ENCODE peak calls at places on chromosomes 7 and 10, in ten cellular contexts. One of them, this sample, is unnamed.

GRCh38 chr10:61643316-61643751 is 19.4 kb upstream of the CABCOCO1 start:
- DNase-seq in CD4-positive, CD25-positive, alpha-beta regulatory T cell: no peak
- DNase-seq in KBM-7: no peak
- DNase-seq in WTC11: no peak
- DNase-seq in left ventricle myocardium superior: no peak
- DNase-seq in heart left ventricle: no peak
- DNase-seq in H9: no peak
- DNase-seq in NCI-H510A treated with DMSO at 0.1 percent for 48 hours: no peak
- DNase-seq in fibroblast of lung: peak
- DNase-seq in stimulated activated naive CD4-positive, alpha-beta T cell: no peak
- DNase-seq in this sample: no peak

GRCh38 chr10:18607503-18607902 is 43.9 kb downstream of the NSUN6 start:
- DNase-seq in WTC11: no peak
- DNase-seq in KBM-7: no peak
- DNase-seq in left ventricle myocardium superior: no peak
- DNase-seq in H9: no peak
- DNase-seq in fibroblast of lung: peak
- DNase-seq in stimulated activated naive CD4-positive, alpha-beta T cell: no peak
- DNase-seq in NCI-H510A treated with DMSO at 0.1 percent for 48 hours: peak
- DNase-seq in heart left ventricle: no peak
- DNase-seq in CD4-positive, CD25-positive, alpha-beta regulatory T cell: no peak
- DNase-seq in this sample: peak

GRCh38 chr7:75723444-75723843 is 15.3 kb downstream of the HIP1 start:
- DNase-seq in H9: no peak
- DNase-seq in fibroblast of lung: no peak
- DNase-seq in NCI-H510A treated with DMSO at 0.1 percent for 48 hours: no peak
- DNase-seq in WTC11: no peak
- DNase-seq in heart left ventricle: no peak
- DNase-seq in CD4-positive, CD25-positive, alpha-beta regulatory T cell: no peak
- DNase-seq in left ventricle myocardium superior: no peak
- DNase-seq in KBM-7: no peak
- DNase-seq in stimulated activated naive CD4-positive, alpha-beta T cell: no peak
- DNase-seq in this sample: no peak

GRCh38 chr7:83633516-83633915 is 15.4 kb downstream of the SEMA3E start:
- DNase-seq in KBM-7: no peak
- DNase-seq in NCI-H510A treated with DMSO at 0.1 percent for 48 hours: no peak
- DNase-seq in heart left ventricle: no peak
- DNase-seq in WTC11: no peak
- DNase-seq in left ventricle myocardium superior: no peak
- DNase-seq in CD4-positive, CD25-positive, alpha-beta regulatory T cell: no peak
- DNase-seq in stimulated activated naive CD4-positive, alpha-beta T cell: no peak
- DNase-seq in H9: no peak
- DNase-seq in fibroblast of lung: no peak
- DNase-seq in this sample: no peak

GRCh38 chr7:27156901-27157716 is 634 bp upstream of the HOXA7 start:
- DNase-seq in stimulated activated naive CD4-positive, alpha-beta T cell: no peak
- DNase-seq in KBM-7: peak
- DNase-seq in NCI-H510A treated with DMSO at 0.1 percent for 48 hours: no peak
- DNase-seq in heart left ventricle: peak
- DNase-seq in left ventricle myocardium superior: no peak
- DNase-seq in H9: peak
- DNase-seq in WTC11: no peak
- DNase-seq in fibroblast of lung: no peak
- DNase-seq in CD4-positive, CD25-positive, alpha-beta regulatory T cell: no peak
- DNase-seq in this sample: no peak

GRCh38 chr10:86918022-86918471 is 39.4 kb downstream of the MMRN2 start:
- DNase-seq in heart left ventricle: no peak
- DNase-seq in CD4-positive, CD25-positive, alpha-beta regulatory T cell: no peak
- DNase-seq in KBM-7: no peak
- DNase-seq in left ventricle myocardium superior: no peak
- DNase-seq in H9: no peak
- DNase-seq in WTC11: no peak
- DNase-seq in fibroblast of lung: peak
- DNase-seq in stimulated activated naive CD4-positive, alpha-beta T cell: no peak
- DNase-seq in NCI-H510A treated with DMSO at 0.1 percent for 48 hours: no peak
- DNase-seq in this sample: no peak

GRCh38 chr7:75867390-75867717 is 11.5 kb upstream of the RHBDD2 start:
- DNase-seq in fibroblast of lung: peak
- DNase-seq in CD4-positive, CD25-positive, alpha-beta regulatory T cell: no peak
- DNase-seq in stimulated activated naive CD4-positive, alpha-beta T cell: no peak
- DNase-seq in H9: no peak
- DNase-seq in NCI-H510A treated with DMSO at 0.1 percent for 48 hours: no peak
- DNase-seq in left ventricle myocardium superior: no peak
- DNase-seq in heart left ventricle: no peak
- DNase-seq in KBM-7: no peak
- DNase-seq in WTC11: no peak
- DNase-seq in this sample: no peak

GRCh38 chr7:151223728-151224127 is 3.3 kb downstream of the ABCF2 start:
- DNase-seq in CD4-positive, CD25-positive, alpha-beta regulatory T cell: no peak
- DNase-seq in stimulated activated naive CD4-positive, alpha-beta T cell: no peak
- DNase-seq in left ventricle myocardium superior: no peak
- DNase-seq in NCI-H510A treated with DMSO at 0.1 percent for 48 hours: no peak
- DNase-seq in heart left ventricle: no peak
- DNase-seq in H9: no peak
- DNase-seq in fibroblast of lung: no peak
- DNase-seq in KBM-7: no peak
- DNase-seq in WTC11: no peak
- DNase-seq in this sample: no peak

GRCh38 chr7:86904949-86905834 is 154.3 kb downstream of the ELAPOR2 start:
- DNase-seq in NCI-H510A treated with DMSO at 0.1 percent for 48 hours: peak
- DNase-seq in H9: no peak
- DNase-seq in KBM-7: peak
- DNase-seq in fibroblast of lung: peak
- DNase-seq in heart left ventricle: no peak
- DNase-seq in stimulated activated naive CD4-positive, alpha-beta T cell: no peak
- DNase-seq in WTC11: peak
- DNase-seq in CD4-positive, CD25-positive, alpha-beta regulatory T cell: peak
- DNase-seq in left ventricle myocardium superior: no peak
- DNase-seq in this sample: no peak

GRCh38 chr7:86660950-86661462 is 17.3 kb downstream of the GRM3 start:
- DNase-seq in stimulated activated naive CD4-positive, alpha-beta T cell: no peak
- DNase-seq in CD4-positive, CD25-positive, alpha-beta regulatory T cell: no peak
- DNase-seq in KBM-7: no peak
- DNase-seq in heart left ventricle: no peak
- DNase-seq in WTC11: no peak
- DNase-seq in left ventricle myocardium superior: no peak
- DNase-seq in fibroblast of lung: no peak
- DNase-seq in NCI-H510A treated with DMSO at 0.1 percent for 48 hours: no peak
- DNase-seq in H9: no peak
- DNase-seq in this sample: no peak

GRCh38 chr10:13612654-13613373 is 26.0 kb downstream of the PRPF18 start:
- DNase-seq in fibroblast of lung: no peak
- DNase-seq in CD4-positive, CD25-positive, alpha-beta regulatory T cell: no peak
- DNase-seq in KBM-7: no peak
- DNase-seq in heart left ventricle: no peak
- DNase-seq in left ventricle myocardium superior: no peak
- DNase-seq in NCI-H510A treated with DMSO at 0.1 percent for 48 hours: no peak
- DNase-seq in stimulated activated naive CD4-positive, alpha-beta T cell: no peak
- DNase-seq in H9: no peak
- DNase-seq in WTC11: no peak
- DNase-seq in this sample: no peak

GRCh38 chr10:93079663-93080349 is 6.1 kb downstream of the CYP26A1 start:
- DNase-seq in stimulated activated naive CD4-positive, alpha-beta T cell: no peak
- DNase-seq in left ventricle myocardium superior: no peak
- DNase-seq in NCI-H510A treated with DMSO at 0.1 percent for 48 hours: no peak
- DNase-seq in fibroblast of lung: no peak
- DNase-seq in WTC11: no peak
- DNase-seq in H9: no peak
- DNase-seq in KBM-7: no peak
- DNase-seq in CD4-positive, CD25-positive, alpha-beta regulatory T cell: no peak
- DNase-seq in heart left ventricle: no peak
- DNase-seq in this sample: no peak

GRCh38 chr7:8931906-8932646 is 498.7 kb downstream of the NXPH1 start:
- DNase-seq in heart left ventricle: no peak
- DNase-seq in NCI-H510A treated with DMSO at 0.1 percent for 48 hours: no peak
- DNase-seq in left ventricle myocardium superior: no peak
- DNase-seq in H9: no peak
- DNase-seq in stimulated activated naive CD4-positive, alpha-beta T cell: no peak
- DNase-seq in KBM-7: no peak
- DNase-seq in CD4-positive, CD25-positive, alpha-beta regulatory T cell: no peak
- DNase-seq in WTC11: no peak
- DNase-seq in fibroblast of lung: no peak
- DNase-seq in this sample: no peak

GRCh38 chr7:152145853-152146466 is 120.5 kb downstream of the GALNT11 start:
- DNase-seq in stimulated activated naive CD4-positive, alpha-beta T cell: peak
- DNase-seq in left ventricle myocardium superior: no peak
- DNase-seq in fibroblast of lung: peak
- DNase-seq in heart left ventricle: no peak
- DNase-seq in WTC11: no peak
- DNase-seq in CD4-positive, CD25-positive, alpha-beta regulatory T cell: peak
- DNase-seq in KBM-7: peak
- DNase-seq in NCI-H510A treated with DMSO at 0.1 percent for 48 hours: peak
- DNase-seq in H9: no peak
- DNase-seq in this sample: no peak

GRCh38 chr7:1558841-1559625 is 3.0 kb upstream of the TMEM184A start:
- DNase-seq in WTC11: no peak
- DNase-seq in stimulated activated naive CD4-positive, alpha-beta T cell: no peak
- DNase-seq in H9: no peak
- DNase-seq in left ventricle myocardium superior: peak
- DNase-seq in CD4-positive, CD25-positive, alpha-beta regulatory T cell: no peak
- DNase-seq in heart left ventricle: peak
- DNase-seq in NCI-H510A treated with DMSO at 0.1 percent for 48 hours: no peak
- DNase-seq in fibroblast of lung: no peak
- DNase-seq in KBM-7: no peak
- DNase-seq in this sample: peak

GRCh38 chr10:116761883-116762282 is 19.5 kb upstream of the HSPA12A start:
- DNase-seq in NCI-H510A treated with DMSO at 0.1 percent for 48 hours: no peak
- DNase-seq in stimulated activated naive CD4-positive, alpha-beta T cell: no peak
- DNase-seq in heart left ventricle: no peak
- DNase-seq in H9: no peak
- DNase-seq in CD4-positive, CD25-positive, alpha-beta regulatory T cell: no peak
- DNase-seq in KBM-7: no peak
- DNase-seq in left ventricle myocardium superior: no peak
- DNase-seq in WTC11: no peak
- DNase-seq in fibroblast of lung: no peak
- DNase-seq in this sample: no peak

GRCh38 chr10:115827180-115827579 is 445.8 kb downstream of the GFRA1 start:
- DNase-seq in NCI-H510A treated with DMSO at 0.1 percent for 48 hours: no peak
- DNase-seq in left ventricle myocardium superior: peak
- DNase-seq in heart left ventricle: no peak
- DNase-seq in WTC11: no peak
- DNase-seq in KBM-7: no peak
- DNase-seq in stimulated activated naive CD4-positive, alpha-beta T cell: no peak
- DNase-seq in CD4-positive, CD25-positive, alpha-beta regulatory T cell: no peak
- DNase-seq in fibroblast of lung: peak
- DNase-seq in H9: no peak
- DNase-seq in this sample: no peak

GRCh38 chr7:85176197-85176596 is 10.7 kb downstream of the SEMA3D start:
- DNase-seq in stimulated activated naive CD4-positive, alpha-beta T cell: no peak
- DNase-seq in CD4-positive, CD25-positive, alpha-beta regulatory T cell: no peak
- DNase-seq in left ventricle myocardium superior: no peak
- DNase-seq in heart left ventricle: no peak
- DNase-seq in H9: no peak
- DNase-seq in NCI-H510A treated with DMSO at 0.1 percent for 48 hours: no peak
- DNase-seq in fibroblast of lung: peak
- DNase-seq in KBM-7: no peak
- DNase-seq in WTC11: no peak
- DNase-seq in this sample: no peak

GRCh38 chr7:9149499-9150082 is 716.2 kb downstream of the NXPH1 start:
- DNase-seq in fibroblast of lung: peak
- DNase-seq in KBM-7: no peak
- DNase-seq in NCI-H510A treated with DMSO at 0.1 percent for 48 hours: no peak
- DNase-seq in heart left ventricle: no peak
- DNase-seq in left ventricle myocardium superior: no peak
- DNase-seq in WTC11: no peak
- DNase-seq in stimulated activated naive CD4-positive, alpha-beta T cell: no peak
- DNase-seq in CD4-positive, CD25-positive, alpha-beta regulatory T cell: no peak
- DNase-seq in H9: no peak
- DNase-seq in this sample: no peak

GRCh38 chr7:110399421-110399820 is 691.5 kb upstream of the LRRN3 start:
- DNase-seq in CD4-positive, CD25-positive, alpha-beta regulatory T cell: no peak
- DNase-seq in NCI-H510A treated with DMSO at 0.1 percent for 48 hours: no peak
- DNase-seq in left ventricle myocardium superior: no peak
- DNase-seq in WTC11: no peak
- DNase-seq in KBM-7: no peak
- DNase-seq in heart left ventricle: no peak
- DNase-seq in H9: no peak
- DNase-seq in stimulated activated naive CD4-positive, alpha-beta T cell: no peak
- DNase-seq in fibroblast of lung: peak
- DNase-seq in this sample: no peak